ENCODE peak calls at places on chromosome 19, in ten cellular contexts. N is heart right ventricle, Y is pancreas, L is heart left ventricle, M is psoas muscle, U is PC-9, C is ovary, P is body of pancreas, V is esophagus muscularis mucosa, E is uterus. B is an unnamed sample.
A peak's percentile ranks its signal among the peaks of the same experiment; 100 is the strongest.

GRCh38 chr19:12647490-12648071 is 19.0 kb downstream of the MAN2B1 start:
- DNase-seq in N (no peak), Y (peak; percentile 92), L (no peak), M (peak; percentile 71), U (no peak), C (peak; percentile 81), P (peak; percentile 84), V (no peak), E (peak; percentile 68), B (peak; percentile 40)

GRCh38 chr19:58128041-58128685 is 22.4 kb downstream of the ZNF329 start:
- DNase-seq in N (no peak), Y (no peak), L (no peak), M (no peak), U (no peak), C (no peak), P (no peak), V (no peak), E (no peak), B (no peak)

GRCh38 chr19:52601025-52601973 is 31.2 kb downstream of the ZNF701 start:
- DNase-seq in N (peak; percentile 94), Y (peak; percentile 97), L (peak; percentile 95), M (peak; percentile 96), U (peak; percentile 95), C (peak; percentile 96), P (peak; percentile 95), V (peak; percentile 98), E (peak; percentile 96), B (peak; percentile 94)

GRCh38 chr19:56973713-56974553 is 133.4 kb upstream of the PEG3 start:
- DNase-seq in N (no peak), Y (no peak), L (no peak), M (no peak), U (no peak), C (peak; percentile 82), P (no peak), V (no peak), E (no peak), B (no peak)

GRCh38 chr19:20660473-20660872 is 898 bp downstream of the ZNF626 start:
- DNase-seq in N (no peak), Y (no peak), L (no peak), M (no peak), U (no peak), C (peak; percentile 17), P (no peak), V (no peak), E (no peak), B (peak; percentile 3)

GRCh38 chr19:14048439-14049153 is 13.3 kb downstream of the PALM3 start:
- DNase-seq in N (peak; percentile 42), Y (peak; percentile 52), L (peak; percentile 42), M (peak; percentile 41), U (peak; percentile 58), C (no peak), P (peak; percentile 57), V (peak; percentile 89), E (no peak), B (peak; percentile 45)

GRCh38 chr19:47836038-47836437 is 14.3 kb downstream of the CRX start:
- DNase-seq in N (no peak), Y (no peak), L (no peak), M (no peak), U (no peak), C (no peak), P (no peak), V (no peak), E (no peak), B (no peak)

GRCh38 chr19:18194554-18195238 is 1.7 kb downstream of the MPV17L2 start:
- DNase-seq in N (no peak), Y (peak; percentile 48), L (no peak), M (no peak), U (no peak), C (peak; percentile 79), P (no peak), V (no peak), E (peak; percentile 74), B (peak; percentile 35)

GRCh38 chr19:16025108-16026101 is 50.9 kb upstream of the TPM4 start:
- DNase-seq in N (no peak), Y (peak; percentile 20), L (no peak), M (no peak), U (peak; percentile 67), C (no peak), P (peak; percentile 23), V (no peak), E (no peak), B (peak; percentile 59)
- TF ChIP-seq CTCF in N (no peak), Y (no peak), L (peak; percentile 17), M (no peak), U (peak; percentile 84), C (no peak), P (peak; percentile 38), V (no peak), E (peak; percentile 29), B (peak; percentile 61)

DNA sequence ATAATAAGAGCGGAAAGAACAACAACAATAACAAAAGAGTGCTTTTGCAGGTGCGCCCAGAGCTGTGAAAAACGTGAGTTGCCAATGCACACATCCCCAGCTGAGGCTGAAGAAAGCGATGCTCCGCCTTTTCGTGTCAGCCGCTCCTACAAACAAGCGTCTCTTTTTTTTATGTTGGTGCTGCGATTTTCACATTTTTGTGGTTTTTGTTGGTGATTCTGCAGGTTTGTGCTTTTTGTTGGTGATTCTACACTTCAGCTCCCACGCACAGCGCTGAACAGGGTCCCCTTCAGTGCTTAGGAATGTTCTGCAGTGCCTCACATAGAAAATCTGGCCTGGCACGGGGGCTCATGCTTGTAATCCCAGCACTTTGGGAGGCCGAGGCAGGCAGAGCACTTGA is 7.3 kb upstream of the SBK3 start:
- DNase-seq in N (no peak), Y (no peak), L (no peak), M (no peak), U (peak; percentile 44), C (no peak), P (no peak), V (no peak), E (no peak), B (peak; percentile 92)
- H3K27ac ChIP-seq in N (no peak overlapping the region), Y (no peak overlapping the region), L (no peak overlapping the region), M (peak overlapping the region; percentile 80), U (no peak overlapping the region), C (no peak overlapping the region), P (no peak overlapping the region), V (no peak overlapping the region), E (no peak overlapping the region), B (no peak overlapping the region)

DNA sequence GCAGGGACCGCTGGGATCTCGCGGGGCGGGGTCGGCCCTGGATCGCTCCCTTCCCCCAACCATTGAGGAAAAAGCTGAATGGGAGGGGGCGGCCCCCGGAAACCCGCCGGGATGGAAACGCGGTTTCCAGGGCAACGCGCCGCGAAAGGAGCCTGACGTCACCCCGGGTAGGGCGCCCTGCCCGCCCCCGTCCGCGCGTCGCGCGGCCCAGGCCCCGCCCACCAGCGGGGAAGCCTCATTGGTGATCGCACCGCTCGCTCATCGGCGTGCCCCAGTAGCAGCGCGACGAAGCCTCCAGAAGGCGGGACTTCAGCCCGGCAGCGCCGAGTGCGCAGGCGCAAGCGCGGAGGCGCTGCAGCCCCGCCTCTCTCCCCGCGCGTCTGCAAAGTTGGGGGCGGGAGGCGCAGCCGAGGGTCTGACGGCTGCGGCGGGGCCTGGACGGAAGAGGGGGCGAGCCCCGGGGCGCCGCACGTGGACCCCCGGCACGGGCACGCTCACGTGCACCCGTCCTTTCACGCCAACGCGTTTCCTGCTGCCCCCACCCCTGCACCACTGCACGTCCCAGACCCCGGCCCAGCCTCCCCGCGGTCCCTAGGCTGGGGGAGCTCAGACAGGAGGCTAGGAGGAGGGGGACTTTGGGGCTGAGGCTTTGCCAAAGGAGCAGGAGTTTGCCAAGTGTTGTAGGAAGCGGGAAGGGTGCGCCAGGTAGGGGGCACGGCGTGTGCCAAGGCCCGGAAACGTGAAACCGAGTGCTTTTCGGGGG is 8.2 kb upstream of the CIRBP start:
- DNase-seq in N (peak; percentile 96), Y (peak; percentile 98), L (peak; percentile 98), M (peak; percentile 96), U (peak; percentile 93), C (peak; percentile 98), P (peak; percentile 97), V (peak; percentile 99), E (peak; percentile 99), B (peak; percentile 98)
- H3K4me1 ChIP-seq in N (peaks cover 68% of the 10 kb centered on the region), Y (peaks cover 27% of the 10 kb centered on the region), L (peaks cover 76% of the 10 kb centered on the region), M (peaks cover 46% of the 10 kb centered on the region), U (peaks cover 63% of the 10 kb centered on the region), C (peaks cover 37% of the 10 kb centered on the region), P (peaks cover 86% of the 10 kb centered on the region), V (peaks cover 83% of the 10 kb centered on the region), E (peaks cover 22% of the 10 kb centered on the region), B (peaks cover 31% of the 10 kb centered on the region)

GRCh38 chr19:11243798-11244169 is 4.4 kb downstream of the ANGPTL8 start:
- DNase-seq in N (no peak), Y (no peak), L (no peak), M (no peak), U (no peak), C (no peak), P (no peak), V (no peak), E (no peak), B (no peak)
- TF ChIP-seq CTCF in N (no peak), Y (no peak), L (no peak), M (no peak), U (no peak), C (no peak), P (no peak), V (no peak), E (no peak), B (no peak)

B was measured in cardiac muscle cell.